ENCODE peak calls at places on chromosomes 5 and 9, in five cellular contexts. E, I, S, F and H are unnamed samples.

GRCh38 chr5:174084691-174085154 is 39.2 kb downstream of the NSG2 start:
- DNase-seq in S (no peak), F (no peak), I (no peak), E (no peak), H (no peak)

GRCh38 chr9:100428871-100429654 is 2.1 kb downstream of the MSANTD3 start:
- DNase-seq in I (peak; percentile 64), E (no peak), F (peak; percentile 98), S (no peak), H (no peak)

GRCh38 chr5:147509041-147509709 is 693 bp downstream of the DPYSL3 start:
- DNase-seq in E (peak; percentile 85), I (peak; percentile 66), F (peak; percentile 32), S (peak; percentile 69), H (peak; percentile 73)

GRCh38 chr5:173318881-173319609 is 9.2 kb downstream of the STC2 start:
- DNase-seq in F (no peak), E (no peak), S (no peak), I (no peak), H (no peak)

GRCh38 chr5:139997276-139997675 is 45.8 kb downstream of the NRG2 start:
- DNase-seq in F (no peak), S (no peak), E (no peak), I (no peak), H (no peak)

GRCh38 chr5:143557061-143557818 is 153.8 kb upstream of the NR3C1 start:
- DNase-seq in S (no peak), I (no peak), F (peak; percentile 82), E (no peak), H (no peak)

GRCh38 chr5:93246093-93246855 is 334.7 kb downstream of the NR2F1-AS1 start:
- DNase-seq in S (no peak), I (no peak), F (peak; percentile 85), E (no peak), H (no peak)

GRCh38 chr5:155029240-155029639 is 15.7 kb downstream of the KIF4B start:
- DNase-seq in E (no peak), F (no peak), I (no peak), S (no peak), H (no peak)

GRCh38 chr5:179870403-179870903 is 11.8 kb upstream of the MRNIP start:
- DNase-seq in I (no peak), F (peak; percentile 81), E (no peak), S (no peak), H (no peak)

GRCh38 chr9:75957095-75957494 is 66.6 kb downstream of the PCSK5 start:
- DNase-seq in I (no peak), F (no peak), S (no peak), E (no peak), H (no peak)

GRCh38 chr9:4662108-4662988 is at the start of gene PLPP6:
- DNase-seq in S (peak; percentile 94), F (peak; percentile 87), E (peak; percentile 92), I (peak; percentile 90), H (peak; percentile 87)

GRCh38 chr5:102226321-102226720 is 69.8 kb downstream of the SLCO4C1 start:
- DNase-seq in S (no peak), F (no peak), I (no peak), E (no peak), H (no peak)

GRCh38 chr5:116479776-116480675 is 94.6 kb downstream of the SEMA6A start:
- DNase-seq in I (no peak), S (no peak), E (no peak), F (peak; percentile 28), H (no peak)

GRCh38 chr5:61667523-61668229 is 335.6 kb downstream of the ZSWIM6 start:
- DNase-seq in I (no peak), E (no peak), F (peak; percentile 19), S (no peak), H (no peak)

GRCh38 chr5:128436825-128437224 is 101.2 kb downstream of the FBN2 start:
- DNase-seq in E (no peak), F (peak; percentile 25), I (no peak), S (no peak), H (no peak)

GRCh38 chr9:127058645-127059021 is 63.8 kb downstream of the ANGPTL2 start:
- DNase-seq in F (no peak), I (peak; percentile 50), S (peak; percentile 25), E (no peak), H (peak; percentile 39)

GRCh38 chr5:56763711-56764466 is 51.5 kb upstream of the MAP3K1 start:
- DNase-seq in S (no peak), E (no peak), F (peak; percentile 65), I (no peak), H (no peak)

GRCh38 chr5:142411656-142412425 is 87.0 kb upstream of the SPRY4 start:
- DNase-seq in I (no peak), S (no peak), E (no peak), F (no peak), H (no peak)

GRCh38 chr9:120177121-120177520 is 402.8 kb downstream of the CDK5RAP2 start:
- DNase-seq in F (no peak), I (no peak), E (no peak), S (no peak), H (no peak)

DNA sequence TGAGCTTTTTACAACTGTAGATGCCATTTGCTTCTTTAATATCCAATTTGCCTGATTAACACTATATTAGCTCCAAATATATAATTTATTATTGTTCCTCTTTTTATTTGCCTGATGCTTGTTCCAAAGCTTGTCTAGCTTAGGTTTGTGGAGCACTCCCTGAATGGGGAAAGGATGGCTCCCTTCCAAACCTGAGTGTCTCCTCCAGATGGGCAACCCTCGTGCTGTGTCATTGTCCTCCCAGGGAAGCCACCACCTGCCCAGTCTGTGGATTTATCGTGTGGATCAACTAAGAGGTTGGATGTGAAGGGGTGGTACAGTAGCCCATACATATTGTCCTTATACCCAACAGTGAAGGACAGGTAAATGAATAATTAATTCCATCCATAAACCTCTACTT is 404.9 kb downstream of the CDK5RAP2 start:
- DNase-seq in S (no peak), F (no peak), I (no peak), E (no peak), H (no peak)
- TF ChIP-seq CTCF in S (no peak), F (no peak), I (no peak), E (no peak), H (no peak)

GRCh38 chr5:134226441-134227192 is 744 bp upstream of the PPP2CA start:
- DNase-seq in F (no peak), E (no peak), S (no peak), I (no peak), H (no peak)

GRCh38 chr5:134223406-134224251 is 2.2 kb downstream of the PPP2CA start:
- DNase-seq in E (no peak), I (no peak), S (no peak), F (peak; percentile 23), H (no peak)

GRCh38 chr5:134227259-134227658 is 1.4 kb upstream of the PPP2CA start:
- DNase-seq in E (no peak), F (peak; percentile 18), S (no peak), I (no peak), H (no peak)

GRCh38 chr5:134225780-134226440 is at the start of gene PPP2CA:
- DNase-seq in I (peak; percentile 99), S (peak; percentile 99), F (peak; percentile 99), E (peak; percentile 100), H (peak; percentile 100)

DNA sequence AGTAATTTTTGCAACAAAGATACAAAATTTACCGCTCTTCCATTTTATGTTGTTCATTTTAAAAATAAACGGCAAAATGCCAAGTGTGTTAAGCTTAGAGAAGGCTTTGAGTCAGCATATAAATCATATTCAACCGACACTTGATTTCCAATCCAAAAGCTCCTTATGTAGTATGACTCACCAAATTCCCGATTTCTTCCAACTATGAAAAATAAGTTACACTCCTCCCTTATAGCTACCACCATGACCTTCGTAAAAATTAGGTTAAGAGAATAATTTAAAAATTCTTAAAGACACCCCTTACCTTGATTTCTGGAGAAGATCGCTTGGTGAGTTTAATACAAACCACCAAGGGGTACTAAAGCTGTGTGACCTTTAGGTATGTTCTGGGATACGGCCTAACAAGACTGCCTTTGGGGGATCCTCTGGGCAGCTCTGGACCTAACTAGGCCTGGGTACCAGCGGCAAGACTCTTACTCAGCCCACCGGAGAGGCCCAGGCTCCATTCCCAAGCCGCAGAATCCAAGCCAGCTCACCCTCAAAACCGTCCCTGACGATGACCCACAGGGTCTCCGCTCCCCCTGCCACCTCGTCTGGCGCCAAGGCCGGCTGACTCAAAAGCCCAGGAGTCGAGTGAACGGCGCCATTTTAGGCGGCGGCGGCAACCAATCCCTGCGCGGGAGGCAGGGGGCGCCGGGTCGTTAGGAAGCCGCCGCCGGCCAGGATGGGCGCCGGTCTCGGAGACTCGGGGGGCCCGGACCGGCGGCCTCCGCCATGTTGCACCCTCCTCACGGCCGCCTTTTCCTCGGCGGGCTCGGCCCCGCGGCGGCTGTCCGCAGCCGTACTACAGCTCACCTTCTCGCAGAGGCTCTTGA is 731 bp downstream of the PPP2CA start:
- DNase-seq in S (peak; percentile 77), E (peak; percentile 90), I (no peak), F (peak; percentile 63), H (peak; percentile 84)
- TF ChIP-seq CTCF in S (no peak), E (peak; percentile 24), I (peak; percentile 62), F (no peak), H (no peak)

GRCh38 chr9:136578620-136578914 is 32.7 kb upstream of the NOTCH1 start:
- DNase-seq in E (no peak), S (no peak), F (no peak), I (no peak), H (no peak)

GRCh38 chr9:136576269-136576626 is 30.4 kb upstream of the NOTCH1 start:
- DNase-seq in S (peak; percentile 91), E (no peak), F (peak; percentile 43), I (no peak), H (no peak)

GRCh38 chr9:136581614-136582447 is 36.0 kb upstream of the NOTCH1 start:
- DNase-seq in S (no peak), F (no peak), I (no peak), E (no peak), H (no peak)

GRCh38 chr9:136577941-136578619 is 32.2 kb upstream of the NOTCH1 start:
- DNase-seq in E (no peak), I (no peak), S (no peak), F (no peak), H (no peak)

DNA sequence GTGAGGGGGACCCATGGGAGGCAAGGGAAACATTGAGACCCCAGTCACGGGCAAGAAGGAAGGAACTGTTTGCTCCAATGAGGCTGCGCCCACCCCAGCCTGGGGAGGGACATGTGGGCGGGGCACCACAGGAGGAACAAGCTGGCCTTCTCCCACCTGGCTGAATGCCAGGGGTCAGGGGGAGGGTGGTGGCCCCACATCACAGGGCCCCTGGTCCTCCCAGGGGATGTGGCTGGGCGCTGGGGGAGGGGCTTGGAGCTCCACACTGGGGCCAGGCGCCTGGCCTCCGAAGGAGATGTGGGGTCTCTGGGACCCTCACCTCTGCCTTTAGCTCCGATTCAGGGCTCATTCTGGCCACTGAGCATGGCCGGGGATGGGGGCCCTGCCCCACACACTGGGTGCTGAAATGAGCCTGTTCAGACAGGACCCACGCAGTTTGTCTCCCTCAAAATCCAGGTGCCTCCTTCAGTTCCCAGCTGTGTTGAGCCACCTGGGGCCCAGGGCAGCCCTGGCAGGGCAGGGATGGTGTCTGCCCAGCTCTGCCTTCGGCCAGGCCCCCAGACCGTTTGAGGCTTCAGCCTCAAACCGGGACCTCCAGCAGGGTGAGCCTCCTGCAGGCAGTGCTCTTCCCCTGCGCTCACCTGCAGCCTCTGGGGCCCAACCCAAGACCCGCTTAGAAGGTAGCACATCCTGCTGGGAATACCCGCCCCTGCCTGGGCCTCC is 33.2 kb upstream of the NOTCH1 start:
- DNase-seq in E (no peak), S (no peak), I (no peak), F (no peak), H (no peak)
- TF ChIP-seq CTCF in E (no peak), S (no peak), I (no peak), F (no peak), H (no peak)

DNA sequence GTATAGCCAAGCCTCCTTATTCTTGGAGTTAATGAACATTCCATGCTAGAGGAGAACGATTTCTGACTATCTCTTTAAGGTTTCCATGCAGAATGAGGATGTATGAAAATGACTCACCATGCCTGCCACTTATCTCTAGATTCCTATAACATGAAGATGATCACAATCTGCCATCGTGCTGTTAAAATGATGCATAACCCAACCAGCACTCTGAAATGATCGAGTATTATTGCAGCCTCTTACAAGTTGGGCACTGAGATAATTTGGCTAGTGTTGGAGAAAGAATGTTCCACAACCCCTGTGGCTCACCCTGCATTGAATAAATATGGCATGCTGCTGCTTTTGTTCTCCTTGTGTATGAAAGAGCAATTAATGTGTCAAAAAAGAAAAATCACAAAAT is 1143.6 kb upstream of the WWC1 start:
- DNase-seq in E (no peak), I (no peak), F (peak; percentile 1), S (no peak), H (no peak)
- TF ChIP-seq CTCF in E (no peak), I (no peak), F (no peak), S (no peak), H (no peak)